ENCODE peak calls at places on chromosome 16, in six cellular contexts. U is nucleus accumbens; T is effector memory CD4-positive, alpha-beta T cell; H is stimulated activated CD4-positive, alpha-beta T cell treated with anti-CD3 and anti-CD28 coated beads, Interleukin-15, amount 100 ng/mL, for 24 hours; P is NAMALWA; D is cardiac fibroblast. Q is an unnamed sample.

GRCh38 chr16:50933257-50933656 is 191.4 kb downstream of the CYLD start:
- DNase-seq in U (no peak), T (no peak), H (no peak), P (no peak), D (no peak), Q (no peak)

GRCh38 chr16:28572659-28573510 is 19.2 kb downstream of the SGF29 start:
- DNase-seq in U (no peak), T (no peak), H (no peak), P (no peak), D (peak), Q (no peak)

GRCh38 chr16:65509172-65509571 is 387.3 kb upstream of the CDH11 start:
- DNase-seq in U (no peak), T (no peak), H (no peak), P (no peak), D (no peak), Q (no peak)

GRCh38 chr16:11005611-11005975 is 61.2 kb downstream of the CLEC16A start:
- DNase-seq in U (no peak), T (no peak), H (no peak), P (no peak), D (no peak), Q (no peak)

GRCh38 chr16:57348361-57348760 is 10.2 kb upstream of the CCL22 start:
- DNase-seq in U (no peak), T (no peak), H (no peak), P (no peak), D (no peak), Q (no peak)

GRCh38 chr16:67936124-67936875 is at the start of gene PSMB10:
- DNase-seq in U (peak), T (peak), H (peak), P (peak), D (peak), Q (no peak)

GRCh38 chr16:55703003-55704001 is 47.5 kb downstream of the SLC6A2 start:
- DNase-seq in U (no peak), T (no peak), H (peak), P (peak), D (peak), Q (peak)

GRCh38 chr16:77375396-77375795 is 59.4 kb downstream of the ADAMTS18 start:
- DNase-seq in U (no peak), T (no peak), H (no peak), P (no peak), D (no peak), Q (no peak)

GRCh38 chr16:85567101-85567866 is 45.8 kb upstream of the GSE1 start:
- DNase-seq in U (no peak), T (no peak), H (no peak), P (no peak), D (no peak), Q (no peak)

GRCh38 chr16:65660390-65660789 is 538.5 kb upstream of the CDH11 start:
- DNase-seq in U (no peak), T (no peak), H (no peak), P (no peak), D (no peak), Q (no peak)

GRCh38 chr16:31486036-31486435 is 3.1 kb downstream of the SLC5A2 start:
- DNase-seq in U (no peak), T (no peak), H (no peak), P (no peak), D (no peak), Q (no peak)

GRCh38 chr16:80806957-80807356 is 2.6 kb upstream of the CDYL2 start:
- DNase-seq in U (no peak), T (peak), H (peak), P (no peak), D (peak), Q (no peak)

GRCh38 chr16:56306690-56307533 is 115.6 kb downstream of the GNAO1 start:
- DNase-seq in U (peak), T (no peak), H (no peak), P (no peak), D (no peak), Q (no peak)

GRCh38 chr16:67101683-67102082 is 8.1 kb upstream of the PHAF1 start:
- DNase-seq in U (no peak), T (no peak), H (no peak), P (no peak), D (no peak), Q (no peak)

GRCh38 chr16:29675811-29676643 is 3.0 kb upstream of the QPRT start:
- DNase-seq in U (no peak), T (no peak), H (no peak), P (peak), D (peak), Q (peak)

GRCh38 chr16:89417352-89417751 is 73.0 kb downstream of the ANKRD11 start:
- DNase-seq in U (no peak), T (no peak), H (no peak), P (no peak), D (no peak), Q (no peak)

GRCh38 chr16:77540656-77541055 is 105.8 kb upstream of the ADAMTS18 start:
- DNase-seq in U (no peak), T (no peak), H (no peak), P (no peak), D (peak), Q (no peak)

GRCh38 chr16:79887541-79888540 is 287.3 kb upstream of the MAF start:
- DNase-seq in U (no peak), T (no peak), H (no peak), P (no peak), D (no peak), Q (no peak)

GRCh38 chr16:87363771-87364476 is 19.7 kb downstream of the FBXO31 start:
- DNase-seq in U (no peak), T (no peak), H (no peak), P (no peak), D (peak), Q (no peak)

GRCh38 chr16:19168173-19169080 is at the start of gene SYT17:
- DNase-seq in U (peak), T (no peak), H (peak), P (no peak), D (no peak), Q (peak)

GRCh38 chr16:66891797-66892196 is 11.5 kb downstream of the PDP2 start:
- DNase-seq in U (no peak), T (no peak), H (no peak), P (no peak), D (no peak), Q (no peak)

GRCh38 chr16:58124601-58124915 is 4.6 kb downstream of the CFAP20 start:
- DNase-seq in U (no peak), T (no peak), H (no peak), P (no peak), D (no peak), Q (no peak)

GRCh38 chr16:3474136-3474779 is 21.0 kb downstream of the C16orf90 start:
- DNase-seq in U (no peak), T (no peak), H (no peak), P (no peak), D (no peak), Q (no peak)

GRCh38 chr16:75181630-75182029 is 25.3 kb downstream of the CTRB2 start:
- DNase-seq in U (no peak), T (no peak), H (no peak), P (no peak), D (no peak), Q (no peak)

GRCh38 chr16:50046853-50047252 is 18.9 kb upstream of the HEATR3 start:
- DNase-seq in U (no peak), T (no peak), H (no peak), P (no peak), D (no peak), Q (no peak)

GRCh38 chr16:2753523-2754020 is 1.1 kb downstream of the SRRM2 start:
- DNase-seq in U (no peak), T (no peak), H (no peak), P (peak), D (peak), Q (peak)

GRCh38 chr16:11691771-11692170 is 23.5 kb downstream of the SNN start:
- DNase-seq in U (no peak), T (no peak), H (no peak), P (no peak), D (no peak), Q (no peak)

GRCh38 chr16:79264237-79265104 is 336.1 kb downstream of the MAF start:
- DNase-seq in U (no peak), T (no peak), H (no peak), P (no peak), D (no peak), Q (peak)

GRCh38 chr16:54632821-54633220 is 297.8 kb upstream of the IRX5 start:
- DNase-seq in U (no peak), T (no peak), H (no peak), P (no peak), D (no peak), Q (no peak)

GRCh38 chr16:53600076-53600475 is 97.1 kb upstream of the AKTIP start:
- DNase-seq in U (no peak), T (no peak), H (no peak), P (no peak), D (no peak), Q (no peak)

GRCh38 chr16:86448306-86448705 is 62.0 kb upstream of the FOXF1 start:
- DNase-seq in U (no peak), T (no peak), H (no peak), P (no peak), D (no peak), Q (no peak)

GRCh38 chr16:89363621-89364393 is 126.6 kb downstream of the ANKRD11 start:
- DNase-seq in U (no peak), T (peak), H (peak), P (no peak), D (peak), Q (no peak)

GRCh38 chr16:23030001-23030400 is 119.3 kb downstream of the USP31 start:
- DNase-seq in U (no peak), T (no peak), H (no peak), P (no peak), D (no peak), Q (no peak)

GRCh38 chr16:23575834-23576233 is 18.3 kb downstream of the UBFD1 start:
- DNase-seq in U (no peak), T (no peak), H (no peak), P (peak), D (no peak), Q (no peak)

GRCh38 chr16:24978370-24978914 is 36.7 kb downstream of the ARHGAP17 start:
- DNase-seq in U (no peak), T (no peak), H (no peak), P (peak), D (no peak), Q (no peak)

GRCh38 chr16:69187891-69188451 is 1.0 kb downstream of the SNTB2 start:
- DNase-seq in U (peak), T (peak), H (peak), P (peak), D (peak), Q (peak)

GRCh38 chr16:77789085-77789611 is 784 bp downstream of the VAT1L start:
- DNase-seq in U (no peak), T (no peak), H (peak), P (no peak), D (no peak), Q (no peak)

GRCh38 chr16:57601801-57602478 is 26.5 kb upstream of the ADGRG1 start:
- DNase-seq in U (no peak), T (no peak), H (peak), P (no peak), D (no peak), Q (no peak)

GRCh38 chr16:12027091-12027490 is 50.6 kb downstream of the SNX29 start:
- DNase-seq in U (no peak), T (no peak), H (no peak), P (no peak), D (no peak), Q (no peak)